ENCODE peak calls at places on chromosome 16, in four cellular contexts. One of them, this sample, is unnamed.

GRCh38 chr16:74253146-74253545 is 43.5 kb upstream of the PSMD7 start:
- DNase-seq in SK-N-SH: no peak
- DNase-seq in GM12878: no peak
- DNase-seq in K562: no peak
- DNase-seq in this sample: no peak

GRCh38 chr16:6864244-6864643 is 468.4 kb upstream of the RBFOX1 start:
- DNase-seq in SK-N-SH: no peak
- DNase-seq in GM12878: no peak
- DNase-seq in K562: no peak
- DNase-seq in this sample: no peak

GRCh38 chr16:89101303-89102034 is 7.8 kb downstream of the ACSF3 start:
- DNase-seq in K562: no peak
- DNase-seq in SK-N-SH: no peak
- DNase-seq in GM12878: no peak
- DNase-seq in this sample: no peak

GRCh38 chr16:28925386-28926228 is 569 bp upstream of the RABEP2 start:
- DNase-seq in GM12878: no peak
- DNase-seq in K562: peak
- DNase-seq in SK-N-SH: no peak
- DNase-seq in this sample: no peak

GRCh38 chr16:70472786-70473433 is 18.5 kb downstream of the FCSK start:
- DNase-seq in SK-N-SH: no peak
- DNase-seq in K562: no peak
- DNase-seq in GM12878: no peak
- DNase-seq in this sample: no peak

GRCh38 chr16:67632415-67633172 is 12.3 kb upstream of the CARMIL2 start:
- DNase-seq in GM12878: no peak
- DNase-seq in SK-N-SH: no peak
- DNase-seq in K562: no peak
- DNase-seq in this sample: no peak

GRCh38 chr16:75726390-75726789 is at the start of gene CPHXL:
- DNase-seq in SK-N-SH: no peak
- DNase-seq in K562: no peak
- DNase-seq in GM12878: no peak
- DNase-seq in this sample: no peak

GRCh38 chr16:67236551-67237395 is 9.8 kb downstream of the TMEM208 start:
- DNase-seq in K562: peak
- DNase-seq in SK-N-SH: peak
- DNase-seq in GM12878: no peak
- DNase-seq in this sample: peak

GRCh38 chr16:77404823-77405222 is 30.0 kb downstream of the ADAMTS18 start:
- DNase-seq in K562: no peak
- DNase-seq in GM12878: no peak
- DNase-seq in SK-N-SH: no peak
- DNase-seq in this sample: no peak

GRCh38 chr16:4322121-4323035 is 6.5 kb downstream of the GLIS2 start:
- DNase-seq in K562: no peak
- DNase-seq in SK-N-SH: peak
- DNase-seq in GM12878: no peak
- DNase-seq in this sample: no peak

GRCh38 chr16:3879887-3880564 is 487 bp downstream of the CREBBP start:
- DNase-seq in SK-N-SH: peak
- DNase-seq in GM12878: no peak
- DNase-seq in K562: peak
- DNase-seq in this sample: peak

GRCh38 chr16:35200662-35201061 is 1741.2 kb downstream of the TP53TG3F start:
- DNase-seq in K562: no peak
- DNase-seq in SK-N-SH: no peak
- DNase-seq in GM12878: no peak
- DNase-seq in this sample: no peak

GRCh38 chr16:73025506-73026131 is 22.3 kb downstream of the ZFHX3 start:
- DNase-seq in GM12878: no peak
- DNase-seq in SK-N-SH: peak
- DNase-seq in K562: no peak
- DNase-seq in this sample: no peak

GRCh38 chr16:67636713-67637112 is 8.2 kb upstream of the CARMIL2 start:
- DNase-seq in GM12878: no peak
- DNase-seq in K562: no peak
- DNase-seq in SK-N-SH: no peak
- DNase-seq in this sample: no peak

GRCh38 chr16:62201911-62202310 is 165.7 kb upstream of the CDH8 start:
- DNase-seq in GM12878: no peak
- DNase-seq in K562: no peak
- DNase-seq in SK-N-SH: no peak
- DNase-seq in this sample: peak

GRCh38 chr16:57701759-57702371 is 7.3 kb downstream of the DRC7 start:
- DNase-seq in K562: no peak
- DNase-seq in GM12878: no peak
- DNase-seq in SK-N-SH: no peak
- DNase-seq in this sample: no peak

GRCh38 chr16:57698812-57699405 is 4.3 kb downstream of the DRC7 start:
- DNase-seq in K562: no peak
- DNase-seq in SK-N-SH: no peak
- DNase-seq in GM12878: no peak
- DNase-seq in this sample: no peak

GRCh38 chr16:57699899-57700298 is 5.3 kb downstream of the DRC7 start:
- DNase-seq in GM12878: no peak
- DNase-seq in K562: no peak
- DNase-seq in SK-N-SH: no peak
- DNase-seq in this sample: no peak

GRCh38 chr16:57699481-57699880 is 4.9 kb downstream of the DRC7 start:
- DNase-seq in K562: no peak
- DNase-seq in SK-N-SH: no peak
- DNase-seq in GM12878: no peak
- DNase-seq in this sample: no peak

GRCh38 chr16:57700801-57701551 is 6.4 kb downstream of the DRC7 start:
- DNase-seq in GM12878: no peak
- DNase-seq in SK-N-SH: no peak
- DNase-seq in K562: no peak
- DNase-seq in this sample: no peak
- TF ChIP-seq USF2 in GM12878: no peak
- TF ChIP-seq USF2 in SK-N-SH: no peak
- TF ChIP-seq USF2 in K562: no peak
- TF ChIP-seq USF2 in this sample: no peak

GRCh38 chr16:81778231-81778630 is 860 bp upstream of the PLCG2 start:
- DNase-seq in GM12878: no peak
- DNase-seq in K562: no peak
- DNase-seq in SK-N-SH: no peak
- DNase-seq in this sample: no peak

GRCh38 chr16:81779540-81780320 is 639 bp downstream of the PLCG2 start:
- DNase-seq in K562: peak
- DNase-seq in GM12878: no peak
- DNase-seq in SK-N-SH: no peak
- DNase-seq in this sample: peak

GRCh38 chr16:81775570-81775969 is 3.5 kb upstream of the PLCG2 start:
- DNase-seq in GM12878: no peak
- DNase-seq in SK-N-SH: no peak
- DNase-seq in K562: no peak
- DNase-seq in this sample: no peak

GRCh38 chr16:81780350-81780749 is 1.3 kb downstream of the PLCG2 start:
- DNase-seq in K562: no peak
- DNase-seq in GM12878: no peak
- DNase-seq in SK-N-SH: no peak
- DNase-seq in this sample: no peak

DNA sequence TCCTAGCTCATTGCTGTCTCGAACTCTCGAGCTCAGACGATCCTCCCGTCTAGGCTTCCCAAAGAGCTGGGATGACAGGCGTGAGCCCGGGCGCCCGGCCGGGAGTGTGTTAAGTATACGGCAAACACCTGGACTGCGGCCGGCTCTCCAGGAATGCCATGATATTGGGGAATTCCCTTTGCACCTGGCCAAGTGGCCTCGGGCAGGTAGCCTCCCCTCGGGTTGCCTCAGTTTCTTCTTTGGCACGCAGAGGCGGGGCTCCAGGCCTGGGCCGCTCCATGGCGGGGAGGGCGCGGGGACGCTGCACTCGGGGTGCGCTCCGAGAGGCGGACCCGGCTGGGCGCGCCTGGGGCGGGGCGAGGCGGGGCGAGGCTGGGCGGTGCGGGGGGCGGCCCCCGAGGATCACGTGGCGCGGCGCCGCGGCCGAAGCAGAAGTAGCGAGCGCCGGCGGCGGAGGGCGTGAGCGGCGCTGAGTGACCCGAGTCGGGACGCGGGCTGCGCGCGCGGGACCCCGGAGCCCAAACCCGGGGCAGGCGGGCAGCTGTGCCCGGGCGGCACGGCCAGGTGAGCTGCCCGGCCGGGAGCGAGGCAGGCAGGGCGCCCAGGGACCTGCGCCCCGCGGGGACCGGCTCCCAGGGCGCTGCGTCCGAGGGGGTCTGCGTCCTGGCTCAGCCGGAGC is at the start of gene PLCG2:
- DNase-seq in K562: peak
- DNase-seq in SK-N-SH: peak
- DNase-seq in GM12878: no peak
- DNase-seq in this sample: peak
- TF ChIP-seq USF1 in K562: peak
- TF ChIP-seq USF1 in SK-N-SH: peak
- TF ChIP-seq USF1 in GM12878: peak
- TF ChIP-seq USF1 in this sample: peak

GRCh38 chr16:83901101-83901500 is 2.2 kb downstream of the MLYCD start:
- DNase-seq in SK-N-SH: no peak
- DNase-seq in GM12878: no peak
- DNase-seq in K562: no peak
- DNase-seq in this sample: no peak
- TF ChIP-seq USF2 in SK-N-SH: no peak
- TF ChIP-seq USF2 in GM12878: no peak
- TF ChIP-seq USF2 in K562: no peak
- TF ChIP-seq USF2 in this sample: no peak

GRCh38 chr16:27431773-27432599 is 30.0 kb downstream of the IL21R start:
- DNase-seq in GM12878: no peak
- DNase-seq in K562: no peak
- DNase-seq in SK-N-SH: no peak
- DNase-seq in this sample: no peak
- TF ChIP-seq USF1 in GM12878: no peak
- TF ChIP-seq USF1 in K562: no peak
- TF ChIP-seq USF1 in SK-N-SH: no peak
- TF ChIP-seq USF1 in this sample: no peak

DNA sequence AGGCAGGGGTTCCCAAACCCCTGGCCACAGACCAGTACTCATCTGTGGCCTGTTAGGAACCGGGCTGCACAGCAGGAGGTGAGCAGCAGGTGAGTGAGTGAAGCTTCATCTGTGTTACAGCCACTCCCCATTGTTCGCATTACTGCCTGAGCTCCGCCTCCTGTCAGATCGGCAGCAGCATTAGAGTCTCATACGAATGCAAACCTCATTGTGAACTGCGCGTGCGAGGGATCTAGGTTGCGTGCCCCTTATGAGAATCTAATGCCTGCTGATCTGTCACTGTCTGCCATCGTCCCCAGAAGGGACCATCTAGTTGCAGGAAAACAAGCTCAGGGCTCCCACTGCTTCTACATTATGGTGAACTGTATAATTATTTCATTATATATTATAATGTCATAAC is 25.1 kb upstream of the RMI2 start:
- DNase-seq in SK-N-SH: no peak
- DNase-seq in K562: no peak
- DNase-seq in GM12878: no peak
- DNase-seq in this sample: no peak
- TF ChIP-seq USF2 in SK-N-SH: no peak
- TF ChIP-seq USF2 in K562: no peak
- TF ChIP-seq USF2 in GM12878: no peak
- TF ChIP-seq USF2 in this sample: no peak

DNA sequence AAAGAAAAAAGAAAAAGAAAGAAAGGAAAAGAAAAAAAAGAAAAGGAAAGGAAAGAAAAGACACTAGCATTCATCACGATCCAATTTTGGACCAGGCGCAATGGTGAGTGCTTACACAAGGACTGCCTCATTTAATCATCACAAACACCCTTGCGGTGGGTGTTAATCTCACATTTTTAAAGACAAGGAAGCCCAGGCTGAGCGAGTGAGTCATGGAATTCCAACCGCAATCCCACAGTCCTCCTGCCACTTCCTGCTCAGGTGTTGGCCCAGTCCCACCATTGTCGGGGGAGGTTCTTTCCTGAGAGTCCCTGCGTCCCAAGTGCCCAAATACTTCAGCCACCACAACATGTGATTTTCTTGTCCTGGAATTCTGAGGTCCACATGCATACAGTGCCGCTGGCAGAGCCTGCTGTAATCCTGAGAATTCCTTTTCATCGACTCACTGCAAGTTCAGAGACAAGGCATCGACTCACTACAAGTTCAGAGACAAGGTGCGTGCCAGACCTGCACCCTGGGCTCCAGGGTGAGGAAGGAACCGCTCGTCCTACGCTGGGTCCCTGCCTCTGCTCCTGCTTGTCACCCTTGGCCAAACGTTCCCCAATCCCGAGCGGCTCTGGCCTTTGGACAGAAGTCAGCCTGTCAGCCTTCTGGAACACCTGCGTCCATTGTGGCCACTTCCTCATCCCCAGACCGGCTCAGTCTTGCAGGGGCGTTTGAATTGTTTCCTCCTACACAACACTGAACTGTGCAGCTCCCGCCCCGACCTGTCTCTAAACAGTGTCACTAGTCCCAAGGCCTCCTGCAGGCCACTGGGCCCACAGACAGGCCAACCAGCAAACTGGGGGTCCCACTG is 5.8 kb downstream of the ZG16B start:
- DNase-seq in K562: no peak
- DNase-seq in SK-N-SH: no peak
- DNase-seq in GM12878: no peak
- DNase-seq in this sample: no peak
- TF ChIP-seq USF1 in K562: no peak
- TF ChIP-seq USF1 in SK-N-SH: peak
- TF ChIP-seq USF1 in GM12878: no peak
- TF ChIP-seq USF1 in this sample: no peak

This sample was measured in WTC11.